ENCODE peak calls at places on chromosomes 7 and 10, in ten cellular contexts. One of them, this sample, is unnamed.

GRCh38 chr7:80918406-80918805 is 445 bp downstream of the SEMA3C start:
- DNase-seq in activated CD4-positive, alpha-beta T cell treated with anti-CD3 and anti-CD28 coated beads for 24 hours: no peak
- DNase-seq in NCI-H1092: no peak
- DNase-seq in dorsolateral prefrontal cortex: no peak
- DNase-seq in brain pericyte: no peak
- DNase-seq in AML-193: no peak
- DNase-seq in WERI-Rb-1: no peak
- DNase-seq in GM04504: no peak
- DNase-seq in NCI-H510A treated with DMSO at 0.1 percent for 48 hours: no peak
- DNase-seq in SW480: no peak
- DNase-seq in this sample: no peak

GRCh38 chr7:42128703-42129102 is 108.3 kb downstream of the GLI3 start:
- DNase-seq in activated CD4-positive, alpha-beta T cell treated with anti-CD3 and anti-CD28 coated beads for 24 hours: no peak
- DNase-seq in NCI-H1092: no peak
- DNase-seq in dorsolateral prefrontal cortex: no peak
- DNase-seq in brain pericyte: no peak
- DNase-seq in AML-193: no peak
- DNase-seq in WERI-Rb-1: peak
- DNase-seq in GM04504: no peak
- DNase-seq in NCI-H510A treated with DMSO at 0.1 percent for 48 hours: no peak
- DNase-seq in SW480: peak
- DNase-seq in this sample: no peak

GRCh38 chr7:4857189-4857588 is 4.6 kb downstream of the PAPOLB start:
- DNase-seq in activated CD4-positive, alpha-beta T cell treated with anti-CD3 and anti-CD28 coated beads for 24 hours: no peak
- DNase-seq in NCI-H1092: no peak
- DNase-seq in dorsolateral prefrontal cortex: no peak
- DNase-seq in brain pericyte: no peak
- DNase-seq in AML-193: no peak
- DNase-seq in WERI-Rb-1: no peak
- DNase-seq in GM04504: no peak
- DNase-seq in NCI-H510A treated with DMSO at 0.1 percent for 48 hours: no peak
- DNase-seq in SW480: no peak
- DNase-seq in this sample: no peak

GRCh38 chr7:85230623-85231022 is 43.8 kb upstream of the SEMA3D start:
- DNase-seq in activated CD4-positive, alpha-beta T cell treated with anti-CD3 and anti-CD28 coated beads for 24 hours: no peak
- DNase-seq in NCI-H1092: no peak
- DNase-seq in dorsolateral prefrontal cortex: no peak
- DNase-seq in brain pericyte: no peak
- DNase-seq in AML-193: no peak
- DNase-seq in WERI-Rb-1: no peak
- DNase-seq in GM04504: no peak
- DNase-seq in NCI-H510A treated with DMSO at 0.1 percent for 48 hours: no peak
- DNase-seq in SW480: no peak
- DNase-seq in this sample: no peak

GRCh38 chr7:145082366-145083240 is 246.8 kb upstream of the TPK1 start:
- DNase-seq in activated CD4-positive, alpha-beta T cell treated with anti-CD3 and anti-CD28 coated beads for 24 hours: no peak
- DNase-seq in NCI-H1092: no peak
- DNase-seq in dorsolateral prefrontal cortex: no peak
- DNase-seq in brain pericyte: no peak
- DNase-seq in AML-193: no peak
- DNase-seq in WERI-Rb-1: peak
- DNase-seq in GM04504: no peak
- DNase-seq in NCI-H510A treated with DMSO at 0.1 percent for 48 hours: peak
- DNase-seq in SW480: no peak
- DNase-seq in this sample: no peak

GRCh38 chr7:94087664-94088352 is 83.7 kb upstream of the BET1 start:
- DNase-seq in activated CD4-positive, alpha-beta T cell treated with anti-CD3 and anti-CD28 coated beads for 24 hours: peak
- DNase-seq in NCI-H1092: peak
- DNase-seq in dorsolateral prefrontal cortex: no peak
- DNase-seq in brain pericyte: peak
- DNase-seq in AML-193: peak
- DNase-seq in WERI-Rb-1: peak
- DNase-seq in GM04504: peak
- DNase-seq in NCI-H510A treated with DMSO at 0.1 percent for 48 hours: peak
- DNase-seq in SW480: peak
- DNase-seq in this sample: peak

GRCh38 chr10:49741108-49741995 is 20.8 kb downstream of the OGDHL start:
- DNase-seq in activated CD4-positive, alpha-beta T cell treated with anti-CD3 and anti-CD28 coated beads for 24 hours: no peak
- DNase-seq in NCI-H1092: no peak
- DNase-seq in dorsolateral prefrontal cortex: no peak
- DNase-seq in brain pericyte: no peak
- DNase-seq in AML-193: no peak
- DNase-seq in WERI-Rb-1: no peak
- DNase-seq in GM04504: no peak
- DNase-seq in NCI-H510A treated with DMSO at 0.1 percent for 48 hours: no peak
- DNase-seq in SW480: no peak
- DNase-seq in this sample: no peak

GRCh38 chr10:12466701-12467100 is 117.4 kb downstream of the CAMK1D start:
- DNase-seq in activated CD4-positive, alpha-beta T cell treated with anti-CD3 and anti-CD28 coated beads for 24 hours: no peak
- DNase-seq in NCI-H1092: peak
- DNase-seq in dorsolateral prefrontal cortex: no peak
- DNase-seq in brain pericyte: peak
- DNase-seq in AML-193: no peak
- DNase-seq in WERI-Rb-1: peak
- DNase-seq in GM04504: no peak
- DNase-seq in NCI-H510A treated with DMSO at 0.1 percent for 48 hours: peak
- DNase-seq in SW480: peak
- DNase-seq in this sample: no peak

GRCh38 chr7:44224216-44224950 is 23.6 kb downstream of the YKT6 start:
- DNase-seq in activated CD4-positive, alpha-beta T cell treated with anti-CD3 and anti-CD28 coated beads for 24 hours: no peak
- DNase-seq in NCI-H1092: peak
- DNase-seq in dorsolateral prefrontal cortex: no peak
- DNase-seq in brain pericyte: no peak
- DNase-seq in AML-193: no peak
- DNase-seq in WERI-Rb-1: peak
- DNase-seq in GM04504: no peak
- DNase-seq in NCI-H510A treated with DMSO at 0.1 percent for 48 hours: peak
- DNase-seq in SW480: no peak
- DNase-seq in this sample: no peak

GRCh38 chr10:29386347-29386999 is 97.6 kb downstream of the LYZL1 start:
- DNase-seq in activated CD4-positive, alpha-beta T cell treated with anti-CD3 and anti-CD28 coated beads for 24 hours: no peak
- DNase-seq in NCI-H1092: no peak
- DNase-seq in dorsolateral prefrontal cortex: no peak
- DNase-seq in brain pericyte: no peak
- DNase-seq in AML-193: peak
- DNase-seq in WERI-Rb-1: no peak
- DNase-seq in GM04504: no peak
- DNase-seq in NCI-H510A treated with DMSO at 0.1 percent for 48 hours: peak
- DNase-seq in SW480: peak
- DNase-seq in this sample: no peak

GRCh38 chr7:108290344-108291134 is 160.4 kb upstream of the LAMB4 start:
- DNase-seq in activated CD4-positive, alpha-beta T cell treated with anti-CD3 and anti-CD28 coated beads for 24 hours: no peak
- DNase-seq in NCI-H1092: no peak
- DNase-seq in dorsolateral prefrontal cortex: no peak
- DNase-seq in brain pericyte: no peak
- DNase-seq in AML-193: no peak
- DNase-seq in WERI-Rb-1: no peak
- DNase-seq in GM04504: no peak
- DNase-seq in NCI-H510A treated with DMSO at 0.1 percent for 48 hours: no peak
- DNase-seq in SW480: no peak
- DNase-seq in this sample: no peak

GRCh38 chr7:21269021-21269420 is 158.9 kb upstream of the SP4 start:
- DNase-seq in activated CD4-positive, alpha-beta T cell treated with anti-CD3 and anti-CD28 coated beads for 24 hours: no peak
- DNase-seq in NCI-H1092: no peak
- DNase-seq in dorsolateral prefrontal cortex: no peak
- DNase-seq in brain pericyte: no peak
- DNase-seq in AML-193: no peak
- DNase-seq in WERI-Rb-1: peak
- DNase-seq in GM04504: no peak
- DNase-seq in NCI-H510A treated with DMSO at 0.1 percent for 48 hours: no peak
- DNase-seq in SW480: no peak
- DNase-seq in this sample: no peak

GRCh38 chr7:118517275-118517674 is 292.8 kb downstream of the ANKRD7 start:
- DNase-seq in activated CD4-positive, alpha-beta T cell treated with anti-CD3 and anti-CD28 coated beads for 24 hours: no peak
- DNase-seq in NCI-H1092: no peak
- DNase-seq in dorsolateral prefrontal cortex: no peak
- DNase-seq in brain pericyte: no peak
- DNase-seq in AML-193: no peak
- DNase-seq in WERI-Rb-1: no peak
- DNase-seq in GM04504: no peak
- DNase-seq in NCI-H510A treated with DMSO at 0.1 percent for 48 hours: no peak
- DNase-seq in SW480: no peak
- DNase-seq in this sample: no peak

GRCh38 chr7:100662377-100662776 is 6.1 kb upstream of the ACTL6B start:
- DNase-seq in activated CD4-positive, alpha-beta T cell treated with anti-CD3 and anti-CD28 coated beads for 24 hours: no peak
- DNase-seq in NCI-H1092: no peak
- DNase-seq in dorsolateral prefrontal cortex: no peak
- DNase-seq in brain pericyte: no peak
- DNase-seq in AML-193: no peak
- DNase-seq in WERI-Rb-1: no peak
- DNase-seq in GM04504: no peak
- DNase-seq in NCI-H510A treated with DMSO at 0.1 percent for 48 hours: no peak
- DNase-seq in SW480: no peak
- DNase-seq in this sample: no peak

GRCh38 chr7:111531993-111532392 is 30.3 kb downstream of the IMMP2L start:
- DNase-seq in activated CD4-positive, alpha-beta T cell treated with anti-CD3 and anti-CD28 coated beads for 24 hours: no peak
- DNase-seq in NCI-H1092: no peak
- DNase-seq in dorsolateral prefrontal cortex: no peak
- DNase-seq in brain pericyte: no peak
- DNase-seq in AML-193: no peak
- DNase-seq in WERI-Rb-1: no peak
- DNase-seq in GM04504: no peak
- DNase-seq in NCI-H510A treated with DMSO at 0.1 percent for 48 hours: no peak
- DNase-seq in SW480: no peak
- DNase-seq in this sample: no peak

GRCh38 chr7:48924433-48924832 is at the start of gene CDC14C:
- DNase-seq in activated CD4-positive, alpha-beta T cell treated with anti-CD3 and anti-CD28 coated beads for 24 hours: no peak
- DNase-seq in NCI-H1092: no peak
- DNase-seq in dorsolateral prefrontal cortex: no peak
- DNase-seq in brain pericyte: no peak
- DNase-seq in AML-193: no peak
- DNase-seq in WERI-Rb-1: no peak
- DNase-seq in GM04504: no peak
- DNase-seq in NCI-H510A treated with DMSO at 0.1 percent for 48 hours: no peak
- DNase-seq in SW480: no peak
- DNase-seq in this sample: no peak

GRCh38 chr7:128883622-128884549 is 21.2 kb downstream of the ATP6V1F start:
- DNase-seq in activated CD4-positive, alpha-beta T cell treated with anti-CD3 and anti-CD28 coated beads for 24 hours: peak
- DNase-seq in NCI-H1092: peak
- DNase-seq in dorsolateral prefrontal cortex: peak
- DNase-seq in brain pericyte: no peak
- DNase-seq in AML-193: peak
- DNase-seq in WERI-Rb-1: peak
- DNase-seq in GM04504: no peak
- DNase-seq in NCI-H510A treated with DMSO at 0.1 percent for 48 hours: peak
- DNase-seq in SW480: peak
- DNase-seq in this sample: peak

GRCh38 chr10:66925896-66926719 is at the start of gene LRRTM3:
- DNase-seq in activated CD4-positive, alpha-beta T cell treated with anti-CD3 and anti-CD28 coated beads for 24 hours: no peak
- DNase-seq in NCI-H1092: no peak
- DNase-seq in dorsolateral prefrontal cortex: peak
- DNase-seq in brain pericyte: peak
- DNase-seq in AML-193: no peak
- DNase-seq in WERI-Rb-1: peak
- DNase-seq in GM04504: peak
- DNase-seq in NCI-H510A treated with DMSO at 0.1 percent for 48 hours: peak
- DNase-seq in SW480: peak
- DNase-seq in this sample: peak

GRCh38 chr7:69847921-69848612 is 249.8 kb downstream of the AUTS2 start:
- DNase-seq in activated CD4-positive, alpha-beta T cell treated with anti-CD3 and anti-CD28 coated beads for 24 hours: no peak
- DNase-seq in NCI-H1092: peak
- DNase-seq in dorsolateral prefrontal cortex: no peak
- DNase-seq in brain pericyte: no peak
- DNase-seq in AML-193: no peak
- DNase-seq in WERI-Rb-1: no peak
- DNase-seq in GM04504: no peak
- DNase-seq in NCI-H510A treated with DMSO at 0.1 percent for 48 hours: peak
- DNase-seq in SW480: peak
- DNase-seq in this sample: no peak

GRCh38 chr10:58003945-58004344 is 263.7 kb downstream of the IPMK start:
- DNase-seq in activated CD4-positive, alpha-beta T cell treated with anti-CD3 and anti-CD28 coated beads for 24 hours: no peak
- DNase-seq in NCI-H1092: no peak
- DNase-seq in dorsolateral prefrontal cortex: no peak
- DNase-seq in brain pericyte: no peak
- DNase-seq in AML-193: no peak
- DNase-seq in WERI-Rb-1: no peak
- DNase-seq in GM04504: no peak
- DNase-seq in NCI-H510A treated with DMSO at 0.1 percent for 48 hours: no peak
- DNase-seq in SW480: no peak
- DNase-seq in this sample: no peak

GRCh38 chr10:101774589-101775272 is 1.2 kb downstream of the FGF8 start:
- DNase-seq in activated CD4-positive, alpha-beta T cell treated with anti-CD3 and anti-CD28 coated beads for 24 hours: no peak
- DNase-seq in NCI-H1092: no peak
- DNase-seq in dorsolateral prefrontal cortex: no peak
- DNase-seq in brain pericyte: no peak
- DNase-seq in AML-193: no peak
- DNase-seq in WERI-Rb-1: no peak
- DNase-seq in GM04504: no peak
- DNase-seq in NCI-H510A treated with DMSO at 0.1 percent for 48 hours: no peak
- DNase-seq in SW480: no peak
- DNase-seq in this sample: no peak

GRCh38 chr10:100983868-100984669 is 3.2 kb downstream of the MRPL43 start:
- DNase-seq in activated CD4-positive, alpha-beta T cell treated with anti-CD3 and anti-CD28 coated beads for 24 hours: no peak
- DNase-seq in NCI-H1092: no peak
- DNase-seq in dorsolateral prefrontal cortex: no peak
- DNase-seq in brain pericyte: no peak
- DNase-seq in AML-193: no peak
- DNase-seq in WERI-Rb-1: no peak
- DNase-seq in GM04504: no peak
- DNase-seq in NCI-H510A treated with DMSO at 0.1 percent for 48 hours: no peak
- DNase-seq in SW480: no peak
- DNase-seq in this sample: no peak

GRCh38 chr7:149559711-149560110 is 62.1 kb upstream of the ZNF746 start:
- DNase-seq in activated CD4-positive, alpha-beta T cell treated with anti-CD3 and anti-CD28 coated beads for 24 hours: no peak
- DNase-seq in NCI-H1092: no peak
- DNase-seq in dorsolateral prefrontal cortex: no peak
- DNase-seq in brain pericyte: no peak
- DNase-seq in AML-193: no peak
- DNase-seq in WERI-Rb-1: no peak
- DNase-seq in GM04504: peak
- DNase-seq in NCI-H510A treated with DMSO at 0.1 percent for 48 hours: no peak
- DNase-seq in SW480: no peak
- DNase-seq in this sample: no peak

GRCh38 chr10:97096327-97097153 is 89.2 kb downstream of the SLIT1 start:
- DNase-seq in activated CD4-positive, alpha-beta T cell treated with anti-CD3 and anti-CD28 coated beads for 24 hours: no peak
- DNase-seq in NCI-H1092: peak
- DNase-seq in dorsolateral prefrontal cortex: no peak
- DNase-seq in brain pericyte: no peak
- DNase-seq in AML-193: no peak
- DNase-seq in WERI-Rb-1: no peak
- DNase-seq in GM04504: no peak
- DNase-seq in NCI-H510A treated with DMSO at 0.1 percent for 48 hours: no peak
- DNase-seq in SW480: no peak
- DNase-seq in this sample: no peak

GRCh38 chr10:9302142-9302746 is 1247.8 kb downstream of the GATA3 start:
- DNase-seq in activated CD4-positive, alpha-beta T cell treated with anti-CD3 and anti-CD28 coated beads for 24 hours: no peak
- DNase-seq in NCI-H1092: no peak
- DNase-seq in dorsolateral prefrontal cortex: no peak
- DNase-seq in brain pericyte: peak
- DNase-seq in AML-193: peak
- DNase-seq in WERI-Rb-1: no peak
- DNase-seq in GM04504: peak
- DNase-seq in NCI-H510A treated with DMSO at 0.1 percent for 48 hours: peak
- DNase-seq in SW480: peak
- DNase-seq in this sample: peak

GRCh38 chr7:659306-659847 is 67.1 kb upstream of the DNAAF5 start:
- DNase-seq in activated CD4-positive, alpha-beta T cell treated with anti-CD3 and anti-CD28 coated beads for 24 hours: no peak
- DNase-seq in NCI-H1092: no peak
- DNase-seq in dorsolateral prefrontal cortex: no peak
- DNase-seq in brain pericyte: no peak
- DNase-seq in AML-193: no peak
- DNase-seq in WERI-Rb-1: no peak
- DNase-seq in GM04504: no peak
- DNase-seq in NCI-H510A treated with DMSO at 0.1 percent for 48 hours: no peak
- DNase-seq in SW480: no peak
- DNase-seq in this sample: no peak

GRCh38 chr7:33062023-33062781 is at the start of gene NT5C3A:
- DNase-seq in activated CD4-positive, alpha-beta T cell treated with anti-CD3 and anti-CD28 coated beads for 24 hours: peak
- DNase-seq in NCI-H1092: peak
- DNase-seq in dorsolateral prefrontal cortex: peak
- DNase-seq in brain pericyte: no peak
- DNase-seq in AML-193: no peak
- DNase-seq in WERI-Rb-1: peak
- DNase-seq in GM04504: no peak
- DNase-seq in NCI-H510A treated with DMSO at 0.1 percent for 48 hours: peak
- DNase-seq in SW480: peak
- DNase-seq in this sample: peak

GRCh38 chr10:94500063-94500462 is 45.5 kb upstream of the HELLS start:
- DNase-seq in activated CD4-positive, alpha-beta T cell treated with anti-CD3 and anti-CD28 coated beads for 24 hours: no peak
- DNase-seq in NCI-H1092: no peak
- DNase-seq in dorsolateral prefrontal cortex: no peak
- DNase-seq in brain pericyte: no peak
- DNase-seq in AML-193: no peak
- DNase-seq in WERI-Rb-1: peak
- DNase-seq in GM04504: no peak
- DNase-seq in NCI-H510A treated with DMSO at 0.1 percent for 48 hours: no peak
- DNase-seq in SW480: no peak
- DNase-seq in this sample: no peak